ENCODE peak calls at places on chromosomes 2 and 18, in five cellular contexts. J is tibial nerve, Z is cardiac muscle cell, U is astrocyte, S is ovary. G is an unnamed sample.

GRCh38 chr2:168490015-168490874 is 34.2 kb downstream of the CERS6 start:
- DNase-seq in J (no peak), Z (peak), U (peak), S (no peak), G (no peak)

GRCh38 chr2:223041527-223042109 is 10.4 kb upstream of the KCNE4 start:
- DNase-seq in J (peak), Z (peak), U (peak), S (peak), G (peak)

GRCh38 chr2:234422895-234423505 is 73.9 kb downstream of the ARL4C start:
- DNase-seq in J (no peak), Z (no peak), U (no peak), S (no peak), G (no peak)

GRCh38 chr18:58552057-58552461 is 76.8 kb downstream of the ALPK2 start:
- DNase-seq in J (no peak), Z (no peak), U (peak), S (no peak), G (no peak)

GRCh38 chr2:147373800-147374409 is 470.9 kb upstream of the ACVR2A start:
- DNase-seq in J (no peak), Z (no peak), U (no peak), S (no peak), G (no peak)

GRCh38 chr2:178227187-178227586 is 32.9 kb downstream of the OSBPL6 start:
- DNase-seq in J (no peak), Z (peak), U (peak), S (no peak), G (no peak)

GRCh38 chr2:68764041-68764780 is 29.6 kb downstream of the ARHGAP25 start:
- DNase-seq in J (no peak), Z (no peak), U (peak), S (no peak), G (no peak)

GRCh38 chr2:119486196-119486827 is 38.0 kb downstream of the SCTR start:
- DNase-seq in J (no peak), Z (no peak), U (no peak), S (no peak), G (no peak)

GRCh38 chr18:79422022-79422782 is 26.5 kb downstream of the NFATC1 start:
- DNase-seq in J (peak), Z (peak), U (peak), S (no peak), G (no peak)

GRCh38 chr2:98727369-98727749 is 3.6 kb downstream of the MGAT4A start:
- DNase-seq in J (no peak), Z (no peak), U (no peak), S (peak), G (peak)

GRCh38 chr2:102141915-102142828 is at the start of gene IL1R1:
- DNase-seq in J (peak), Z (peak), U (peak), S (peak), G (peak)

GRCh38 chr2:127618551-127618950 is 27.4 kb upstream of the GPR17 start:
- DNase-seq in J (no peak), Z (no peak), U (no peak), S (no peak), G (no peak)

GRCh38 chr2:237744613-237745249 is 53.8 kb upstream of the RBM44 start:
- DNase-seq in J (peak), Z (peak), U (no peak), S (peak), G (peak)

GRCh38 chr18:35573531-35573930 is 8.0 kb upstream of the GALNT1 start:
- DNase-seq in J (no peak), Z (no peak), U (no peak), S (no peak), G (no peak)

GRCh38 chr2:175981546-175981945 is 20.5 kb downstream of the LNPK start:
- DNase-seq in J (no peak), Z (no peak), U (no peak), S (no peak), G (no peak)

GRCh38 chr2:100293341-100294161 is 28.8 kb downstream of the LONRF2 start:
- DNase-seq in J (no peak), Z (no peak), U (no peak), S (peak), G (no peak)

GRCh38 chr2:125398738-125399473 is 1257.1 kb upstream of the GYPC start:
- DNase-seq in J (no peak), Z (peak), U (no peak), S (no peak), G (no peak)

GRCh38 chr2:154195644-154196221 is 324.0 kb downstream of the GALNT13 start:
- DNase-seq in J (no peak), Z (no peak), U (no peak), S (no peak), G (no peak)

DNA sequence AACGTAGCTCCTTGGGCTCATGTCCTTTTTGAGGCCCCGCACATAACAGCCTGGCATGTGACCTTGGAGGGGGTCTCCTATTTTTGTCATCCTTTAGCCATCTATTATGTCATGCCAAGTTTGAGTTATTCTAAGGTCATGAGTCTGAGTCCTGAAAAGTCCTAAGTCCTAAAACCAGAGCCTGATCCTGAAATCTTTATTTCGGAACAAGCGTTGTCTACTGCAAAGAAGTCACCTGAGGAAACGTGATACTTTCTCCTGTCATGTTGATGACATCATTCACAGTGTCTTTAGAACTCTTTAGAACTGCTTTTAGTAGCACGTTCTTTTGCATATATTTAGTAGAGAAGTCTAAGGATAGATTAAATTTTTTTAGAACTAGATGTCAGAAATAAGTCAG is 75.5 kb downstream of the ASAP2 start:
- DNase-seq in J (no peak), Z (no peak), U (no peak), S (no peak), G (no peak)
- H3K27ac ChIP-seq in J (no peak), Z (no peak), U (no peak), S (no peak), G (peak)

DNA sequence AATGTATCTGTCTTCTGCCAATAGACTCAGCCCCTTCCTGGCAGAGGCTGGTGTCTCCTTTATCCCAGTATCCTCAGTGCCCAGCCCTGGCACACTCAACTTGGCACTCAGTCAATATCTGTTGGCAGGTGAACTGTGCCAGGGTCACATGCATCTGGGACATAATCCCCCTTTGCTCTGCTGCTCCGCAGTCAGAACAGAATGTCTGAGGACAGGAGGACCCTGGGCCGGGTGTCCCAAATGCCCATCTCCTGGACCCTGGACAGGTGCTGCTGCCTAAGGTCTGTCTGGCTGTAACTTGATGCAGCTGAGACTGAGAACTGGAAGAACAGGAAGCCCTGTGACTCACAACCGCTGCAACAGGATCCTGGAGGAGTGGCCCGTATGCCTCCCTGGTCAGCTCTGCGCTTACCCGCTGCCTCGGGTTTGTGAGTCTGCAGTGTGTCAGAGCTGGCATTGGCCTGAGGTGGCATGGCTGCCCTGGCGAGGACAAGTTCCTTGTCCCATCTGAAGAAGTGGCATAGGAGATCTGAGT is 11.4 kb downstream of the HK2 start:
- DNase-seq in J (peak), Z (peak), U (peak), S (peak), G (peak)
- H3K27ac ChIP-seq in J (peak), Z (peak), U (peak), S (no peak), G (peak)

DNA sequence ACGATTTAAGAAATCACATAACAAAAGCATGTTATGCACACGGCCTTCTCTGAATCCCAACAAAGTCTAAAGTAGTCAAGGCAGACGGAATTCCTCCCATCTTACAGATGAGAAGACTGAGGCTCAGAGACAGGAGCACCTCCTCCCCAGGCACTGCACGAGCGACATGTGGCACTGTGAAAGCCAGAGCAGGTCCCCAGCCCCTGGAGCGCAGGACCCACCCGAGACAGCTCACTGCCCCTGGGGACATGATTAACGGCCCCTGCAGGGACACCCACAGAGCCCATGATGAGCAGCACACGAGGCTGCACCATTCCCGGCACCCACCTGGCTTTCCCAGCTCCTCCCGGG is 53.6 kb downstream of the EIPR1 start:
- DNase-seq in J (no peak), Z (no peak), U (no peak), S (no peak), G (no peak)
- H3K27ac ChIP-seq in J (no peak), Z (no peak), U (no peak), S (no peak), G (no peak)

DNA sequence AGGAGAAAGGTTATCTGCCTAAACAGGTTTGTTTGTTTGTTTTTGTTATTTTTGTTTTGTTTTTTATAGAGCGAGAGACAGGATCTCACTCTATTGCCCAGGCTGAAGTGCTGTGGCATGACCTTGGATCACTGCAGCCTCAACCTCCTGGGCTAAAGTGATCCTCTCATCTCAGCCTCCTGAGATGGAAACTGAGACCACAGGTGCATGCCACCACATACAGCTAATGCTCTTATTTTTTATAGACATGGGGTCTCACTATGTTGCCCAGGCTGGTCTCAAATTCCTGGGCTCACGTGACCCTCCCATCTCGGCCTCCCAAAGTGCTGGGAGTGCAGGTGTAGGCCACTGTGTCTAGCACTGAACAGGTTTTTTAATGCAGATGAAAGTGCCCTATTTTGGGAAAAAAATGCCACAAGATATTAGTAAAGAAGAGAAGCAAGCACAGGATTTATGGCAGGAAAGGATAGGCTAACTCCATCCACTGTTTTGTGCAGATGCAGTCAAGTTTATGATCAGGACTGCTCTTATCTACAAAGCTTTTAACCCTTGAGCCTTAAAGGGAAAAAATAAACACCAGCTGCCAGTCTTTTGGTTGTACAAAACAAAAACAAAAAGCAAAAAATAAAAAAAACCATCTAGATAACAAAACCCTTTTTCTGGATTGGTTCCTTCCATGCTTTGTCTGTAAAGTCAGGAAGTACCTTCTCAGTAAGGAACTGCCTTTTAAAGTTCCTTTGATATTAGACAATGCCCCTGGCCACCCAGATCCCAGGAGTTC is 29.4 kb downstream of the MAP4K3 start:
- DNase-seq in J (no peak), Z (no peak), U (no peak), S (no peak), G (no peak)
- H3K27ac ChIP-seq in J (no peak), Z (no peak), U (no peak), S (no peak), G (peak)

GRCh38 chr2:37654932-37655331 is 16.5 kb downstream of the CDC42EP3 start:
- DNase-seq in J (no peak), Z (peak), U (peak), S (no peak), G (no peak)

GRCh38 chr2:37655442-37655841 is 16.0 kb downstream of the CDC42EP3 start:
- DNase-seq in J (no peak), Z (no peak), U (no peak), S (no peak), G (no peak)

GRCh38 chr2:37653093-37653492 is 18.3 kb downstream of the CDC42EP3 start:
- DNase-seq in J (no peak), Z (no peak), U (no peak), S (no peak), G (no peak)

GRCh38 chr2:37653805-37654378 is 17.6 kb downstream of the CDC42EP3 start:
- DNase-seq in J (no peak), Z (no peak), U (no peak), S (no peak), G (peak)

DNA sequence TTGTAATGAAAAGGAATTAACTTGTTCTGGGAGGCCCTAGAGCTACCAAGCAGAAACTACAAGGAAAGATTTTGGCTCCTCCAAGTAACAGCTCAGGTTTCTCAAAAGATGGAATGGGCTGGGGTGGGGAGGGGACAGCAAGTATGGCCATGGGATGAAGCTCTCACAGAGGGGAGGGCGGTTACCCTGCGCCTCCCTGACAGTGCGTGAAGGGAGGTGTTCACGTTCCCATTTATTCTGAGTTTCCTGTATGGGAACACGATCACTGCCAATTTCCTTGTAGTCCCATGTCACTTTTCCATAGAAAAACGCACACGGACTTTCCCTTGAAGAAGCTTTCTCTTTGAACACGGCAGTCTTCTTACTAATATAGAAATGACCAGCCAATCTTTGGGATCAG is 17.0 kb downstream of the CDC42EP3 start:
- DNase-seq in J (no peak), Z (no peak), U (no peak), S (no peak), G (no peak)
- H3K27ac ChIP-seq in J (peak), Z (peak), U (peak), S (no peak), G (peak)

GRCh38 chr2:53670351-53670750 is 97.3 kb upstream of the CHAC2 start:
- DNase-seq in J (no peak), Z (peak), U (no peak), S (no peak), G (no peak)
- H3K27ac ChIP-seq in J (no peak), Z (no peak), U (no peak), S (no peak), G (no peak)

GRCh38 chr2:121173112-121173511 is 111.9 kb downstream of the TFCP2L1 start:
- DNase-seq in J (no peak), Z (no peak), U (peak), S (no peak), G (no peak)
- H3K27ac ChIP-seq in J (no peak), Z (no peak), U (no peak), S (no peak), G (no peak)

DNA sequence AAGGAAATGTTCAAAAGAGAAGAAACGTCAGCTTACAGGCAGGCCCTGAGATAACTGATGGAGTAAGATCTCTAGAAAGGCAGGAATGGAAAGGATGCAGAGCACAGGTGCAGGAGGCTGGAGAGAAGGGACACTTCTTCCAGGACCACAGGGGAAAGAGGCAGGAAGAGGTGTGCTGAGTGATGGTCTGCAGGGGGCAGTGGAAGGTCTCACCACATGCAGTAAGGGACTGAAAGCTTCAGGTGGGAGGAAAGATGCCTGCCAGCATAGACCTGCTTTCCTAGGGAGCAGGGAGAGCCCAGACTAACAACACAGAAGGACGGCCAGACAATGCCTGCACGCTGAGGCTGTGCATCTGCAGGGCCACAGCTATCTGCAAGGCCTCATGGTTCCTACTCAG is 156.8 kb downstream of the L3MBTL4 start:
- DNase-seq in J (no peak), Z (no peak), U (no peak), S (no peak), G (no peak)
- H3K27ac ChIP-seq in J (no peak), Z (no peak), U (no peak), S (no peak), G (no peak)

GRCh38 chr2:66577331-66578041 is 142.6 kb downstream of the MEIS1 start:
- DNase-seq in J (no peak), Z (no peak), U (no peak), S (peak), G (no peak)

GRCh38 chr2:66578853-66579158 is 143.9 kb downstream of the MEIS1 start:
- DNase-seq in J (no peak), Z (no peak), U (no peak), S (no peak), G (no peak)

GRCh38 chr2:66576381-66577330 is 141.7 kb downstream of the MEIS1 start:
- DNase-seq in J (no peak), Z (peak), U (no peak), S (peak), G (no peak)

GRCh38 chr2:66579494-66579893 is 144.6 kb downstream of the MEIS1 start:
- DNase-seq in J (no peak), Z (no peak), U (no peak), S (no peak), G (no peak)

GRCh38 chr2:66578067-66578852 is 143.3 kb downstream of the MEIS1 start:
- DNase-seq in J (no peak), Z (no peak), U (no peak), S (peak), G (no peak)
- H3K27ac ChIP-seq in J (peak), Z (peak), U (no peak), S (peak), G (no peak)

GRCh38 chr2:71575966-71576365 is 122.6 kb downstream of the DYSF start:
- DNase-seq in J (no peak), Z (no peak), U (no peak), S (no peak), G (no peak)

GRCh38 chr2:71578665-71579371 is 125.5 kb downstream of the DYSF start:
- DNase-seq in J (peak), Z (peak), U (no peak), S (no peak), G (peak)

GRCh38 chr2:71577209-71577608 is 123.8 kb downstream of the DYSF start:
- DNase-seq in J (no peak), Z (no peak), U (no peak), S (no peak), G (no peak)

GRCh38 chr2:71581015-71581414 is 127.7 kb downstream of the DYSF start:
- DNase-seq in J (peak), Z (peak), U (no peak), S (no peak), G (peak)

GRCh38 chr2:71576541-71576940 is 123.2 kb downstream of the DYSF start:
- DNase-seq in J (no peak), Z (no peak), U (no peak), S (no peak), G (peak)
- H3K27ac ChIP-seq in J (no peak), Z (no peak), U (no peak), S (no peak), G (no peak)